ENCODE peak calls at places on chromosome 17, in seven cellular contexts. S, X, V, F, P, M and A are unnamed samples.

GRCh38 chr17:12667299-12667958 is 1.7 kb downstream of the MYOCD start:
- DNase-seq in M (no peak), F (no peak), S (peak), X (peak), V (no peak), P (peak), A (no peak)

GRCh38 chr17:81371910-81372760 is 23.1 kb upstream of the BAHCC1 start:
- DNase-seq in S (no peak), X (no peak), P (peak), F (no peak), V (no peak), M (no peak), A (peak)

GRCh38 chr17:81186203-81186602 is 20.2 kb upstream of the AATK start:
- DNase-seq in M (no peak), P (no peak), F (peak), X (no peak), V (no peak), S (no peak), A (no peak)

GRCh38 chr17:35127751-35128514 is 6.5 kb downstream of the FNDC8 start:
- DNase-seq in S (peak), X (no peak), V (no peak), P (peak), F (no peak), M (no peak), A (no peak)

GRCh38 chr17:16288860-16289571 is 64.3 kb downstream of the CENPV start:
- DNase-seq in F (no peak), P (no peak), M (no peak), S (no peak), V (no peak), X (no peak), A (no peak)

GRCh38 chr17:82893779-82894178 is 54.0 kb upstream of the ZNF750 start:
- DNase-seq in P (no peak), V (no peak), S (no peak), F (no peak), M (no peak), X (no peak), A (no peak)

GRCh38 chr17:79937981-79938695 is 97.5 kb downstream of the TBC1D16 start:
- DNase-seq in P (no peak), S (no peak), F (no peak), M (no peak), X (no peak), V (no peak), A (peak)

GRCh38 chr17:55735784-55736405 is 13.2 kb upstream of the TMEM100 start:
- DNase-seq in P (peak), F (no peak), X (no peak), V (no peak), S (no peak), M (peak), A (no peak)

GRCh38 chr17:65990593-65990992 is 201.3 kb downstream of the CEP112 start:
- DNase-seq in S (no peak), M (no peak), P (no peak), X (no peak), F (no peak), V (no peak), A (no peak)

GRCh38 chr17:13476722-13477121 is 125.0 kb downstream of the HS3ST3A1 start:
- DNase-seq in X (no peak), P (peak), M (no peak), S (peak), F (no peak), V (no peak), A (no peak)

GRCh38 chr17:34740936-34741515 is 161.6 kb downstream of the TMEM132E start:
- DNase-seq in V (no peak), X (no peak), M (no peak), S (no peak), P (no peak), F (no peak), A (no peak)

GRCh38 chr17:4195306-4195705 is 52.3 kb downstream of the CYB5D2 start:
- DNase-seq in M (no peak), X (no peak), F (no peak), V (no peak), P (no peak), S (peak), A (no peak)

GRCh38 chr17:78343099-78343432 is 16.8 kb downstream of the SOCS3 start:
- DNase-seq in S (no peak), F (no peak), M (no peak), V (no peak), P (peak), X (no peak), A (no peak)

GRCh38 chr17:82029990-82030469 is 1.4 kb upstream of the RAC3 start:
- DNase-seq in S (no peak), P (no peak), V (no peak), F (no peak), X (no peak), M (no peak), A (no peak)

GRCh38 chr17:27315796-27316465 is 22.0 kb downstream of the WSB1 start:
- DNase-seq in X (no peak), M (no peak), F (no peak), V (no peak), S (no peak), P (no peak), A (no peak)

GRCh38 chr17:17722081-17722905 is 41.0 kb downstream of the RAI1 start:
- DNase-seq in V (no peak), F (no peak), X (no peak), S (no peak), P (peak), M (no peak), A (peak)

GRCh38 chr17:59851431-59852375 is 41.0 kb downstream of the TUBD1 start:
- DNase-seq in V (peak), X (no peak), M (no peak), F (no peak), S (no peak), P (peak), A (no peak)

GRCh38 chr17:37147301-37147812 is 198.6 kb downstream of the AATF start:
- DNase-seq in F (no peak), X (no peak), V (peak), P (no peak), S (no peak), M (no peak), A (no peak)

GRCh38 chr17:27535178-27535928 is 79.1 kb downstream of the KSR1 start:
- DNase-seq in X (no peak), P (no peak), F (no peak), V (no peak), M (no peak), S (no peak), A (no peak)

GRCh38 chr17:79022507-79022991 is 1.4 kb upstream of the C1QTNF1 start:
- DNase-seq in F (no peak), M (no peak), X (no peak), P (no peak), S (no peak), V (no peak), A (no peak)

GRCh38 chr17:68290268-68290954 is 516 bp downstream of the SLC16A6 start:
- DNase-seq in V (peak), S (no peak), M (peak), P (no peak), F (peak), X (peak), A (peak)

GRCh38 chr17:38454528-38454927 is 26.3 kb downstream of the ARHGAP23 start:
- DNase-seq in X (no peak), M (no peak), V (peak), S (no peak), F (no peak), P (peak), A (no peak)

GRCh38 chr17:69551212-69552010 is 136.9 kb downstream of the MAP2K6 start:
- DNase-seq in V (no peak), P (no peak), X (no peak), M (no peak), S (no peak), F (no peak), A (no peak)

GRCh38 chr17:21039839-21040575 is 2.8 kb downstream of the USP22 start:
- DNase-seq in P (peak), M (peak), S (no peak), F (peak), V (no peak), X (no peak), A (no peak)

GRCh38 chr17:1562178-1562643 is 381 bp downstream of the PITPNA start:
- DNase-seq in V (no peak), F (no peak), S (no peak), X (peak), P (peak), M (no peak), A (peak)

GRCh38 chr17:1561420-1562177 is 993 bp downstream of the PITPNA start:
- DNase-seq in X (peak), S (no peak), V (no peak), F (peak), M (peak), P (no peak), A (peak)

GRCh38 chr17:1559047-1559742 is 3.4 kb downstream of the PITPNA start:
- DNase-seq in S (no peak), M (no peak), V (no peak), X (no peak), F (no peak), P (no peak), A (no peak)

GRCh38 chr17:1559743-1560581 is 2.6 kb downstream of the PITPNA start:
- DNase-seq in P (no peak), V (no peak), M (no peak), F (no peak), S (no peak), X (no peak), A (no peak)

DNA sequence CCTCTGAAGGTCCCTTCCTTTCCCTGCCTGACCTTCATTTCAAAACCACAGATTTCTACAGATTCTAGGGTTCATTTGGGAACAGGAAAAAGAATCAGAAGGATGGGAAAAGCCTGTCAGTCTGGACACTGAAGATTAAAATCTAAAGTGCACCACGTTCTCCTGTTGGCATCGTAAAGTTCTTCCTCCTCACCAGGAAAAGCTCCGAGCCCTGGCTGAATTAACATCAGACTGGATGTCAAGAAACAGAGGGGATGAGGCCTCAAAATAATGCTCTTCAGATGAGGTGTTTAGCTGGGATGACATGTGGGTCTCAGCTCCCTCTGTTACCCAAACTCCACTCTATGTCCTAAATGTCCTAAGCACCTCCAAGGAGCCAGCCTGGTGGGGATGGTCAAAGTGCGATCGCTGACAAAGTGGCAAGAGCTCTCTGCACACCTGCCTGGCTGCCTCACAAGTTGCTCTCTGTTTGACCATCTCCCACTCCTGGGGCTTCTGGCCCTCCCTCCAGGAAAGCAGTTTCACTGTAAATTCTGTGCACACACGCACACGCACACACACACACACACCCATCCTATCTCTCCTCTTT is 1.9 kb downstream of the PITPNA start:
- DNase-seq in M (no peak), F (no peak), V (peak), S (no peak), X (no peak), P (no peak), A (no peak)
- TF ChIP-seq CTCF in M (no peak), F (no peak), V (no peak), S (no peak), X (no peak), P (no peak), A (no peak)

GRCh38 chr17:74759243-74759801 is 10.9 kb downstream of the NHERF1 start:
- DNase-seq in F (peak), V (no peak), P (no peak), M (peak), X (no peak), S (no peak), A (no peak)
- TF ChIP-seq CTCF in F (no peak), V (no peak), P (no peak), M (no peak), X (no peak), S (no peak), A (no peak)

DNA sequence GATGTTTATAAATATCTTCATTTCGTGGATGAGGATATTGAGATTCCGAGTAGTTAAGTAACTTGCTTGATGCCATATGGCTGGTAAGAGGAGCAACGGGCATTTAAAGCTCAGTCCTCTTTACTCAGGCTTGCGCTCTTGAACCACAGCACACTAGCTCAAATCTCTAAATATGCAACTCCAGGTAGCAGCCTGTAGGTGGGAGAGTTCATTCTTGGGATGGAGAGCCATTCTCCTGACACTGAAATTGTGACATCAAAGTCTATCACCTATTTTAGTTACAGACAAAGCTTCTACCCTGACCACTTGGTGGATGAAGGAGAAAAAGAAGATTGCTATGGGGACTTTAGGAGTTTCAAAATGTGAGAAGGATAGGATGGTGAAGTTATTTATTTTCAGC is 118.1 kb upstream of the CA10 start:
- DNase-seq in X (no peak), P (no peak), V (no peak), M (no peak), S (no peak), F (no peak), A (no peak)
- TF ChIP-seq CTCF in X (no peak), P (no peak), V (no peak), M (no peak), S (no peak), F (no peak), A (no peak)

GRCh38 chr17:58316260-58316960 is 12.2 kb downstream of the TSPOAP1 start:
- DNase-seq in P (no peak), M (no peak), X (peak), V (no peak), F (no peak), S (no peak), A (peak)

GRCh38 chr17:58318065-58318481 is 10.5 kb downstream of the TSPOAP1 start:
- DNase-seq in X (no peak), V (no peak), P (no peak), F (no peak), S (no peak), M (no peak), A (peak)

GRCh38 chr17:58315750-58316149 is 12.8 kb downstream of the TSPOAP1 start:
- DNase-seq in F (no peak), M (no peak), V (no peak), P (no peak), X (no peak), S (no peak), A (no peak)

GRCh38 chr17:58318627-58319180 is 9.9 kb downstream of the TSPOAP1 start:
- DNase-seq in V (no peak), F (no peak), P (no peak), S (no peak), X (no peak), M (no peak), A (peak)

GRCh38 chr17:58317421-58318064 is 11.1 kb downstream of the TSPOAP1 start:
- DNase-seq in P (peak), S (peak), V (peak), X (no peak), F (peak), M (peak), A (peak)
- TF ChIP-seq CTCF in P (peak), S (peak), V (peak), X (peak), F (peak), M (peak), A (peak)